ENCODE peak calls at places on chromosomes 1 and 21, in four cellular contexts. W is pancreas; P is CD8-positive, alpha-beta T cell; G is endothelial cell of umbilical vein. F is an unnamed sample.

GRCh38 chr1:26578167-26578566 is 48.6 kb downstream of the RPS6KA1 start:
- DNase-seq in W (no peak), P (no peak), G (no peak), F (no peak)

GRCh38 chr1:147598631-147599361 is 57.5 kb downstream of the BCL9 start:
- DNase-seq in W (no peak), P (peak; percentile 66), G (no peak), F (no peak)

GRCh38 chr1:235077163-235077540 is 51.5 kb downstream of the TOMM20 start:
- DNase-seq in W (no peak), P (no peak), G (no peak), F (no peak)

GRCh38 chr1:18794561-18794960 is 64.9 kb downstream of the TAS1R2 start:
- DNase-seq in W (no peak), P (no peak), G (no peak), F (no peak)

GRCh38 chr21:25421327-25422028 is 185.8 kb downstream of the MRPL39 start:
- DNase-seq in W (no peak), P (no peak), G (peak; percentile 60), F (no peak)

GRCh38 chr1:145885738-145886287 is at the start of gene ANKRD35:
- DNase-seq in W (peak; percentile 78), P (peak; percentile 88), G (peak; percentile 80), F (peak; percentile 44)

GRCh38 chr1:30677471-30677870 is 45.9 kb downstream of the MATN1 start:
- DNase-seq in W (no peak), P (no peak), G (peak; percentile 6), F (no peak)

GRCh38 chr1:92274939-92275338 is 23.8 kb downstream of the GLMN start:
- DNase-seq in W (no peak), P (no peak), G (no peak), F (no peak)

GRCh38 chr21:32261929-32262328 is 16.9 kb downstream of the MIS18A start:
- DNase-seq in W (no peak), P (no peak), G (no peak), F (no peak)

GRCh38 chr1:8026976-8027747 is 1.1 kb upstream of the ERRFI1 start:
- DNase-seq in W (peak; percentile 91), P (no peak), G (no peak), F (no peak)

GRCh38 chr1:190011585-190011984 is 466.1 kb downstream of the BRINP3 start:
- DNase-seq in W (no peak), P (no peak), G (no peak), F (no peak)

GRCh38 chr1:41359211-41360073 is 1.8 kb upstream of the FOXO6 start:
- DNase-seq in W (peak; percentile 18), P (no peak), G (no peak), F (no peak)

DNA sequence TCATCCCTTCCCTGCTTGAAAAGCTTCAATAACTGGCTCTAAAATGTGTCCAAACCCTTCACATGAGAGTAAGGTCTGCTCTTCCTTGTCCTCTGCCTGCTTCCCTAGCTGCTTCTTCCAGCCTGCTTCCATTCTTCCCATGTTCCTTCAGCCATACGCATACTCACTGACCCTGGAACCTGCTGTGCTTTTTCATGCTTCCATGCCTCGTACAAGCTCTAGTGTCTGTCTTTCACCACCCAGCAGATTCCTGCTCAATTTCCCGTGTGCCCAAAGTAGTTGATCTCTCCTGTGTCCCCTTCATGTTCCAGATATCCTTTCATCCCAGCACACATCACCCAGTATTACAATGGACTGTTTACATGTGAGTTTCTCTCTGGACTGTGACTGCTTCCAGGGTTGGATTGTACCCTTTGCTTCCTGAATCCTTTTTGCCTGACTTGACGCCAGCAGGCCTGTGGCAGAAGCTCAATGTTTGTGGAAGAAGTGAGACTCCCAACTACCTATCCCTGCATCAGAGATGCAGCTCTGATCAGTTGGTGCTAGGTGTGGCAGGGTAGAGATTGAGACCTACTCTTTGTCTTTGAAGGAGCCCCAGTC is 35.9 kb upstream of the RNF19B start:
- DNase-seq in W (no peak), P (no peak), G (peak; percentile 29), F (no peak)
- H3K4me1 ChIP-seq in W (peaks cover 2% of the 10 kb centered on the region), P (no peaks in the 10 kb centered on the region), G (peaks cover 61% of the 10 kb centered on the region), F (peaks cover 7% of the 10 kb centered on the region)

GRCh38 chr21:29144736-29145353 is 14.4 kb downstream of the MAP3K7CL start:
- DNase-seq in W (no peak), P (no peak), G (no peak), F (no peak)
- H3K27ac ChIP-seq in W (peak overlapping the region; percentile 24), P (no peak overlapping the region), G (peak overlapping the region; percentile 97), F (peak overlapping the region; percentile 87)

GRCh38 chr1:9241891-9242290 is 7.3 kb downstream of the H6PD start:
- DNase-seq in W (no peak), P (no peak), G (no peak), F (no peak)

GRCh38 chr1:9238550-9238949 is 4.0 kb downstream of the H6PD start:
- DNase-seq in W (peak; percentile 51), P (no peak), G (peak; percentile 45), F (no peak)

GRCh38 chr1:9240914-9241820 is 6.6 kb downstream of the H6PD start:
- DNase-seq in W (no peak), P (no peak), G (no peak), F (no peak)

GRCh38 chr1:9238134-9238533 is 3.6 kb downstream of the H6PD start:
- DNase-seq in W (no peak), P (no peak), G (no peak), F (no peak)

GRCh38 chr1:9239622-9240401 is 5.2 kb downstream of the H6PD start:
- DNase-seq in W (peak; percentile 44), P (peak; percentile 65), G (peak; percentile 78), F (no peak)
- H3K4me3 ChIP-seq in W (no peak overlapping the region), P (peak overlapping the region; percentile 12), G (no peak overlapping the region), F (peak overlapping the region; percentile 17)

GRCh38 chr1:201772178-201772577 is 56.8 kb upstream of the IPO9 start:
- DNase-seq in W (no peak), P (no peak), G (no peak), F (no peak)
- H3K4me1 ChIP-seq in W (no peaks in the 10 kb centered on the region), P (no peaks in the 10 kb centered on the region), G (peaks cover 40% of the 10 kb centered on the region), F (peaks cover 42% of the 10 kb centered on the region)